ENCODE peak calls at places on chromosomes 4 and X, in six cellular contexts. Z is upper lobe of left lung, I is Panc1, V is lung, R is GM23338, S is suprapubic skin. O is an unnamed sample.
A peak's percentile ranks its signal among the peaks of the same experiment; 100 is the strongest.

GRCh38 chr4:85884251-85884650 is 409.3 kb downstream of the ARHGAP24 start:
- DNase-seq in S (no peak), V (no peak), I (no peak), R (no peak), Z (no peak), O (no peak)

GRCh38 chrX:107728342-107729099 is 47.1 kb downstream of the TSC22D3 start:
- DNase-seq in Z (no peak), I (no peak), R (no peak), V (no peak), S (no peak), O (no peak)

GRCh38 chr4:185730849-185731608 is 81.0 kb downstream of the SORBS2 start:
- DNase-seq in R (no peak), V (no peak), Z (no peak), I (no peak), S (no peak), O (peak; percentile 51)

GRCh38 chr4:76377922-76378321 is 43.0 kb downstream of the CCDC158 start:
- DNase-seq in S (no peak), R (peak; percentile 84), I (no peak), V (peak; percentile 41), Z (peak; percentile 47), O (peak; percentile 31)

GRCh38 chr4:115249808-115250207 is 136.4 kb upstream of the NDST4 start:
- DNase-seq in I (no peak), R (no peak), V (no peak), Z (no peak), S (no peak), O (no peak)

GRCh38 chr4:109166586-109166985 is 135.9 kb downstream of the COL25A1 start:
- DNase-seq in S (no peak), V (no peak), I (no peak), Z (no peak), R (no peak), O (no peak)

GRCh38 chrX:87873988-87874500 is 356.4 kb downstream of the KLHL4 start:
- DNase-seq in Z (no peak), S (no peak), R (no peak), V (no peak), I (no peak), O (no peak)

GRCh38 chr4:40238700-40239548 is 42.1 kb downstream of the RHOH start:
- DNase-seq in R (peak; percentile 56), Z (peak; percentile 64), S (no peak), V (no peak), I (no peak), O (no peak)

GRCh38 chr4:23022032-23022431 is 329.3 kb downstream of the GBA3 start:
- DNase-seq in V (no peak), I (no peak), Z (no peak), S (no peak), R (no peak), O (peak; percentile 15)

GRCh38 chr4:78379991-78380739 is 171.4 kb upstream of the ANXA3 start:
- DNase-seq in S (no peak), R (no peak), Z (no peak), I (no peak), V (no peak), O (peak; percentile 32)

GRCh38 chr4:40530961-40531635 is 98.6 kb downstream of the RBM47 start:
- DNase-seq in R (no peak), S (no peak), I (no peak), Z (no peak), V (no peak), O (no peak)

GRCh38 chr4:78145005-78145404 is 87.9 kb downstream of the FRAS1 start:
- DNase-seq in Z (no peak), R (no peak), V (no peak), I (no peak), S (no peak), O (no peak)

GRCh38 chr4:2425386-2426068 is 6.8 kb downstream of the CFAP99 start:
- DNase-seq in S (no peak), I (no peak), Z (no peak), R (no peak), V (no peak), O (no peak)

GRCh38 chr4:30538794-30539193 is 181.4 kb upstream of the PCDH7 start:
- DNase-seq in Z (no peak), V (no peak), I (no peak), R (no peak), S (no peak), O (no peak)

GRCh38 chr4:137946423-137946822 is 295.7 kb downstream of the SLC7A11 start:
- DNase-seq in I (no peak), R (no peak), S (no peak), Z (no peak), V (no peak), O (peak; percentile 6)

GRCh38 chrX:72100824-72101351 is 30.8 kb downstream of the RTL5 start:
- DNase-seq in S (no peak), Z (peak; percentile 57), I (no peak), R (no peak), V (peak; percentile 46), O (no peak)

DNA sequence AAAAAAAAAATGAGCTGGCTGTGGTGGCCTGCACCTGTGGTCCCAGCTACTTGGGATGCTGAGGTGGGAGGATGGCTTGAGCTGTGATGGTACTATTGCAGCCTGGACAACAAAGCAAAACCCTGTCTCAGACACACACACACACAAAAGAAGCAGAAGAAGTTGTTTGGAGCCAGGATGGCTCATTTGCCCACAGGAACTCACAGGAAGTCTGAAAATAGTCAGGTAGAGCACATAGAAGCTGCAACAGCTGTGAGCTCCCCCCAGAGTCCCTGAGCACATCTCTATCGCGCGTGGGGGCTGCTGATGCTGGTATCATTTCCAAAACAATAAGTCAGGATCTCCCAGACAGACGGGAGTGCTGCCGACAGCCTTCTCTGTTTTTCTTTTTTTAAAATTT is 13.4 kb upstream of the DHRSX start:
- DNase-seq in R (no peak), I (no peak), S (no peak), V (no peak), Z (no peak), O (no peak)
- TF ChIP-seq CTCF in R (no peak), I (no peak), S (no peak), V (no peak), Z (no peak), O (no peak)

DNA sequence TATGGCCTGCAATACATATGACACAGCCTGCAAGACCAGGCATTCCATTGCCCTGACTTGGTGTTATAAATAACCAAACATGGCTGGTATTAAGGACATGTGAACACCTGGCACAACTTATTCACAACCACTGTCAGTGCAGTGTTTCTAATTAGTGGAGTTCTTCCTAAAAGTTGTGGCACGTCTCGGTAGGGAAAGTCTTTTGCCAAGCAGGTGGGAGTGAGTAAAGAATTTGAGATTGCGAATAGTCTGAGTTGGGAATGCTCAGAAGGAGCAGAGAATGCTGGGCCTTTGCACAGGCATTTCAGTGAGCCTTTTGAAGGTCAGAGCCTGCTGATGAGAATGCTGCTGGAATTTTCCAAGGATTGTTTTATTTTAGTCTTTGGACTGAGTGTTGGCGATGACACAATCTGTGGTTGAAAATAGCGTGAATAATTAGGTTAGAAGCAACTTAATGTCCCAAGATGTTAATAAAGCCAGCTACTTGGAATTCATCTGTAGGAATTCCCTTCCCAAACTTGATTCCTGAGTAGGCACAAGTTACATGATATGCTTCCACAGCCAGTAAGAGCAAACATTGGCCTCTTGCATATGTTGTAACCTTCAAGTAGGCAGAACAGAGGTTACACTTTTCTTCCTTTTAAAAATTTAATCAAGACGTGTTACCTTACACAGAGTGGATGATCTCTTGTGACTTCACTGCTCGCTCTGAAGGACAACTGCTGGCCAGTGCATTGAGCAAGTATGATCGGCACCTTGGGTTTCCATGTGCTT is 83.6 kb upstream of the PGRMC2 start:
- DNase-seq in S (no peak), I (no peak), V (no peak), Z (peak; percentile 33), R (no peak), O (peak; percentile 54)
- H3K4me3 ChIP-seq in S (no peak overlapping the region), I (no peak overlapping the region), V (no peak overlapping the region), Z (no peak overlapping the region), R (no peak overlapping the region), O (no peak overlapping the region)

DNA sequence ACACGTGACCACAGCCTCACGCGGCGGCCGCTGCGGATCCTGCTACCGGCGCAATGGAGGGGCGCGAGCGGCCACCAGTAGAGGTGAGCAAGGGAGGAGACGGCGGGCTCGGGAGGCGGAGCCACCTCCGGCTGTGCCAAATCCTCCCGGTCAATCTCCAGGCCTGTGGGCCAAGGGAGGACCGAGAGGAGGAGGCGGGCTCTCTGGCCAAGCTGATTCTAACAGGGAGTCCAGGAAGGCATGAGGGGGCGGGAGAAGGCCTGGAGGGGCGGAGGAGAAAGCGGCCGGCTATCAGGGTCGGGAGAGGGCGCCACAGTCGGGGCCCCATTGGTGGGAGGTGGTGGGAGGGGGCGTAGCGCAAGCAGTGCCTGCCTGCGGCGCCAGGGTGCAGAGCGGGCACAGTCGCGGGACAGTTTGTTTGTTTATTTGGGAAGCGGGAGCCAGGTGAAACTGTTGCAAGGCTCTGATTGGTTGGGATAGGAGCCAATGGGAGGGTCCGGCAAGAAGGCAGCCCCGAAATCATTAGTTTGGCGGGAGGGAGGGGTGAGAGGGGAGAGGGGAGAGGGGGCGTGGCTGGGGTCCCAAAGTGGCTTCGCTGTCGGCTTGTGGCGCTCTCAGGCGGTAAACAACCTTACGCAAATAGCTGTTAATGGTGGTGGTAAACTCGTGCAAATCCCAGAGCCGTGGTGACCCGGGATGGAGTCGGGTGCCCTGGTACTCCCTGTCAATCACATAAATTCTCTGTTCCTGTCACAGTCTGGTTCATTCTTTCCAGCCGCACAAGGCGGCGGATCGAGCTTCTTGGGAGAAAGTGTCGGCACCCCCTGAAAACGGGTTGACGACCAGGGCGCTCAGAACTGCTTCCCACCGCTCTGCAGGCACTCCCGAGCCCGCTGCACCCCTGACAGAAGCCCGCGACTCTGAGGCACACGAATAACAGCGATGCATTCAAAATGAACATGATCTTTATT is at the start of gene IRS4:
- DNase-seq in V (no peak), Z (no peak), R (peak; percentile 90), S (no peak), I (no peak), O (peak; percentile 2)
- TF ChIP-seq CTCF in V (no peak), Z (no peak), R (peak; percentile 23), S (no peak), I (peak; percentile 7), O (no peak)

DNA sequence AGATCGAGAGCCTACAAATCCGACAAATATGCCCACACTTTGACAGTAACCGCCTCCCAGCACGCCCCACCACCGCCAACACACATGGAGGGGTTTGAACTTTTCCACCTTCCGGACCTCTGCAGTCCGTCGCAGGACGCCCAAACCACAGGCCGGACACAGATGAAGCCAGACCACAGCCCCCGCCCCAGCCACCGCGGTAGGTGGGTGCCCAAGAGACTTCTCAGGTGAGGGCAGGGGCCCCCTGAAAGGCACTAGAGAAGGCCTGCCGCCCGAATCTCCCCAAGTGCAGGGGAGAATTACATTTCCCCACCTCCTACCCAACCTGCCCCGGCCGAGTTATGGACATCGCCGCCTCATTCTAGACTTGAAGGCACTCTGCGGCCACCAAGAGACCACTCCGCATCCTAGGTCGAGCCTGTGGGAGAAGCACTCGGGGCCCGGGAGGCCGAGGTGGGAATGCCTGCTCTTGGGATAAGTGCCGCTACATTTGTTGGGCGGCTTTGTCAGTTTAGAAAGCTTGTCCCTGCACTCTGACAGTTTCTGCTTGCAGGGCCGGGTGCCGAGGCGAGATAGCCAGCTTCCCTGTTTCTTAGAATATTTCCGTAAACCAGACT is 21.5 kb downstream of the HAND2 start:
- DNase-seq in Z (no peak), R (peak; percentile 50), V (no peak), I (no peak), S (no peak), O (no peak)
- H3K4me3 ChIP-seq in Z (no peak overlapping the region), R (peak overlapping the region; percentile 57), V (no peak overlapping the region), I (no peak overlapping the region), S (no peak overlapping the region), O (no peak overlapping the region)

GRCh38 chr4:59161249-59161648 is 2038.9 kb upstream of the ADGRL3 start:
- DNase-seq in Z (no peak), R (peak; percentile 9), S (no peak), V (no peak), I (no peak), O (no peak)
- TF ChIP-seq CTCF in Z (no peak), R (no peak), S (no peak), V (no peak), I (peak; percentile 16), O (no peak)

O was measured in fibroblast of mammary gland.